ENCODE peak calls at places on chromosomes 6 and 20, in seven cellular contexts. L is heart left ventricle; P is PC-3; M is CD4-positive, alpha-beta T cell; Z is A549; S is breast epithelium; G is pancreas. A is an unnamed sample.

GRCh38 chr6:20137837-20138236 is 74.4 kb downstream of the MBOAT1 start:
- DNase-seq in L (no peak), P (no peak), M (no peak), Z (no peak), S (no peak), G (no peak), A (no peak)

GRCh38 chr6:64590965-64591364 is 955.4 kb downstream of the PHF3 start:
- DNase-seq in L (no peak), P (no peak), M (no peak), Z (no peak), S (no peak), G (no peak), A (no peak)

GRCh38 chr6:149054559-149055194 is 262.8 kb upstream of the TAB2 start:
- DNase-seq in L (no peak), P (no peak), M (no peak), Z (peak; percentile 22), S (no peak), G (no peak), A (no peak)

GRCh38 chr6:6788394-6789020 is 200.0 kb downstream of the LY86 start:
- DNase-seq in L (no peak), P (peak; percentile 40), M (no peak), Z (peak; percentile 6), S (no peak), G (no peak), A (no peak)

GRCh38 chr6:38846844-38847243 is 131.7 kb downstream of the DNAH8 start:
- DNase-seq in L (no peak), P (peak; percentile 92), M (no peak), Z (no peak), S (no peak), G (no peak), A (no peak)

GRCh38 chr6:133542056-133542821 is 301.1 kb downstream of the EYA4 start:
- DNase-seq in L (no peak), P (peak; percentile 55), M (no peak), Z (no peak), S (no peak), G (no peak), A (no peak)

GRCh38 chr6:34512738-34513115 is 43.4 kb downstream of the SPDEF start:
- DNase-seq in L (no peak), P (no peak), M (no peak), Z (no peak), S (no peak), G (no peak), A (peak; percentile 45)

GRCh38 chr6:88982720-88983119 is 19.3 kb upstream of the RNGTT start:
- DNase-seq in L (peak; percentile 42), P (peak; percentile 84), M (no peak), Z (peak; percentile 53), S (no peak), G (peak; percentile 50), A (no peak)

GRCh38 chr6:44002071-44002590 is 125.1 kb downstream of the MRPL14 start:
- DNase-seq in L (no peak), P (no peak), M (no peak), Z (peak; percentile 74), S (no peak), G (peak; percentile 81), A (peak; percentile 82)

GRCh38 chr20:38034108-38034649 is 633 bp downstream of the RPRD1B start:
- DNase-seq in L (no peak), P (no peak), M (no peak), Z (no peak), S (no peak), G (no peak), A (no peak)

GRCh38 chr6:37809144-37809543 is 10.4 kb upstream of the ZFAND3 start:
- DNase-seq in L (no peak), P (no peak), M (no peak), Z (no peak), S (no peak), G (no peak), A (no peak)

GRCh38 chr20:32945710-32946221 is 58.5 kb downstream of the SUN5 start:
- DNase-seq in L (no peak), P (peak; percentile 51), M (no peak), Z (no peak), S (no peak), G (no peak), A (no peak)

GRCh38 chr20:33655164-33655563 is 7.0 kb upstream of the C20orf144 start:
- DNase-seq in L (no peak), P (no peak), M (no peak), Z (no peak), S (no peak), G (no peak), A (no peak)

GRCh38 chr6:107786709-107787588 is 37.2 kb downstream of the SCML4 start:
- DNase-seq in L (no peak), P (no peak), M (peak; percentile 57), Z (no peak), S (no peak), G (no peak), A (no peak)

GRCh38 chr6:36556281-36556680 is 9.0 kb upstream of the STK38 start:
- DNase-seq in L (no peak), P (no peak), M (no peak), Z (no peak), S (no peak), G (no peak), A (no peak)

DNA sequence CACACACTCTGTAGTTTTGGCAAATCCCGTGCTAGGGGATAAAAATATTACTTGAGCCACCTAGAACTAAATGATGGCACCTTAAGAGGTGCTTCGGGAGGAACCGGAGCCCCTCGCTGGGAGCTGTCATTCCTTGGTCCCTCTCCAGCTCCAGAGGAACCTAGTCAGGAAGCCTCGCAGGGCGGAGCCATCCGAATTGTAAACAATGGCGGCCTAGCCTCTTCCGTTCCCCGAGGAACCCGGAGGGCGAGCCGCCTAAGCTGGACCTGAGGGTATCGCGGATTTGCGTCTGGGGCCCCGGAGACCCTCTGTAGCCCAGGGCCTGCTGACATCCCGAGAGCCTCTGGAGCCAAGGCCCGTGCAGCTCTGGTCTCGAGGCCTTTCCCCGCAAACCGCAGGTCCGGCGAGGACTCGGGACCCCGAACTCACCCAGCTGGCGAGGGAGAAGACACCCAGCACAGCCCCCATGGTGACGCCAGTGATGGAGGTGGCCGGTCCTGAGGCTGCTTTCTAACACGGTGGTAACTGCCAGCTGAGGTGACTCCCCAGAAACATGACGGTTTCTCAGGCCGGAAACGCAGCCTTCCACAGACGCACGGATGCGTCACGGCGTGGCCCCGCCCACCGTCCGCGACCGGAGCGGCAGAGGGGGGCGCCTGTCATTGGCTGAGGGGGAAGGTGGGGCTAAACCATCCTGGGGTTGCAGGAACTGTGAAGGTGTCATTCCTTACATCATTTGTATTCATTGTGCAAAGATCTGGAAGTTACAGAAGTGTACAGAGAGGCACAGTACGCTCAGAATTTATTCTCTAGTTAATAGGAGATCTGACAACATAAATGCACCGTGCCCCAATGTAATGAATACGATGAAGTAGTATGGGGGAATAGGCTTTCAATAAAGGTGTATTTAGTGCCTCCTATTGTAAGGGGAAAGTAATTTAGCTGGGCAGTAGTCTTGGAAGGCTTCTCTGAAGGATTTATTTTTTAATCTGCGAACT is at the start of gene SERINC3:
- DNase-seq in L (peak; percentile 96), P (peak; percentile 98), M (peak; percentile 94), Z (peak; percentile 94), S (peak; percentile 97), G (peak; percentile 96), A (peak; percentile 93)
- TF ChIP-seq CTCF in L (no peak), P (peak; percentile 57), M (peak; percentile 46), Z (peak; percentile 52), S (no peak), G (no peak), A (no peak)

GRCh38 chr6:27157461-27158315 is 89.8 kb upstream of the PRSS16 start:
- DNase-seq in L (peak; percentile 54), P (peak; percentile 87), M (peak; percentile 77), Z (peak; percentile 87), S (no peak), G (peak; percentile 65), A (no peak)
- H3K27ac ChIP-seq in L (no peak overlapping the region), P (no peak overlapping the region), M (no peak overlapping the region), Z (peak overlapping the region; percentile 52), S (peak overlapping the region; percentile 65), G (no peak overlapping the region), A (no peak overlapping the region)

GRCh38 chr20:45094864-45095574 is 5.9 kb downstream of the KCNS1 start:
- DNase-seq in L (no peak), P (no peak), M (no peak), Z (no peak), S (no peak), G (no peak), A (no peak)

GRCh38 chr20:45095753-45096371 is 5.1 kb downstream of the KCNS1 start:
- DNase-seq in L (peak; percentile 42), P (peak; percentile 89), M (peak; percentile 35), Z (peak; percentile 61), S (no peak), G (no peak), A (peak; percentile 32)

GRCh38 chr20:45098096-45098773 is 2.7 kb downstream of the KCNS1 start:
- DNase-seq in L (no peak), P (no peak), M (no peak), Z (no peak), S (no peak), G (peak; percentile 29), A (peak; percentile 55)

GRCh38 chr20:45096781-45097180 is 4.1 kb downstream of the KCNS1 start:
- DNase-seq in L (no peak), P (no peak), M (no peak), Z (no peak), S (no peak), G (no peak), A (no peak)

GRCh38 chr20:45097485-45098095 is 3.3 kb downstream of the KCNS1 start:
- DNase-seq in L (no peak), P (no peak), M (no peak), Z (peak; percentile 32), S (no peak), G (no peak), A (no peak)
- TF ChIP-seq CTCF in L (no peak), P (no peak), M (no peak), Z (no peak), S (no peak), G (no peak), A (no peak)

DNA sequence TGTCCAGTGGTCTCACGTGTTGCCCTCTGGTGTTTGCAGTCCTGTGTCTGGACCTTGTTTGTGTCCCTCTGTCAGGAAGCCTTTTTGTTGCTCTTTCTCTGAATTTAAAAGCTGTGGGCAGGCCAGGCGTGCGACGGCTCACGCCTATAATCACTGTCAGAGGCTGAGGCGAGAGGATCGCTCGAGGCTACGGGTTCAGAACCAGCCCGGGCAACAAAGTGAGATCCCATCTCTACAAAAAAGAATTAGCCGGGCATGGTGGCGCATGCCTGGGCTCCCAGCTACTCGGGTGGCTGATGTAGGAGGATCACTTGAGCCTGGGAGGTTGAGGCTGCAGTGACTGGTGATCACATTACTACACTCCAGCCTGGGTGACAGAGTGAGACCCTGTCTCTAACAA is 28.5 kb downstream of the OSBPL2 start:
- DNase-seq in L (no peak), P (no peak), M (no peak), Z (no peak), S (no peak), G (no peak), A (no peak)
- H3K27ac ChIP-seq in L (no peak overlapping the region), P (no peak overlapping the region), M (no peak overlapping the region), Z (no peak overlapping the region), S (no peak overlapping the region), G (no peak overlapping the region), A (no peak overlapping the region)

A was measured in WERI-Rb-1.